ENCODE peak calls at places on chromosome 15, in five cellular contexts. One of them, this sample, is unnamed.

GRCh38 chr15:100764778-100765457 is 114.7 kb upstream of the ALDH1A3 start:
- DNase-seq in T follicular helper cell: no peak
- DNase-seq in iris pigment epithelial cell: peak
- DNase-seq in cardiac septum: peak
- DNase-seq in stimulated activated effector memory CD8-positive, alpha-beta T cell treated with anti-CD3 and anti-CD28 coated beads, Interleukin-12 subunit alpha, Interleukin-12 subunit beta, amount 100 ng/mL, for 72 hours: no peak
- DNase-seq in this sample: no peak

GRCh38 chr15:73244333-73244732 is 124.4 kb downstream of the HCN4 start:
- DNase-seq in T follicular helper cell: no peak
- DNase-seq in iris pigment epithelial cell: no peak
- DNase-seq in cardiac septum: no peak
- DNase-seq in stimulated activated effector memory CD8-positive, alpha-beta T cell treated with anti-CD3 and anti-CD28 coated beads, Interleukin-12 subunit alpha, Interleukin-12 subunit beta, amount 100 ng/mL, for 72 hours: no peak
- DNase-seq in this sample: no peak

GRCh38 chr15:90393040-90393439 is 5.0 kb downstream of the IQGAP1 start:
- DNase-seq in T follicular helper cell: no peak
- DNase-seq in iris pigment epithelial cell: no peak
- DNase-seq in cardiac septum: no peak
- DNase-seq in stimulated activated effector memory CD8-positive, alpha-beta T cell treated with anti-CD3 and anti-CD28 coated beads, Interleukin-12 subunit alpha, Interleukin-12 subunit beta, amount 100 ng/mL, for 72 hours: no peak
- DNase-seq in this sample: no peak

GRCh38 chr15:92155941-92156340 is 237.7 kb upstream of the ST8SIA2 start:
- DNase-seq in T follicular helper cell: no peak
- DNase-seq in iris pigment epithelial cell: no peak
- DNase-seq in cardiac septum: no peak
- DNase-seq in stimulated activated effector memory CD8-positive, alpha-beta T cell treated with anti-CD3 and anti-CD28 coated beads, Interleukin-12 subunit alpha, Interleukin-12 subunit beta, amount 100 ng/mL, for 72 hours: no peak
- DNase-seq in this sample: no peak

GRCh38 chr15:100207053-100207452 is 134.7 kb downstream of the ADAMTS17 start:
- DNase-seq in T follicular helper cell: no peak
- DNase-seq in iris pigment epithelial cell: no peak
- DNase-seq in cardiac septum: no peak
- DNase-seq in stimulated activated effector memory CD8-positive, alpha-beta T cell treated with anti-CD3 and anti-CD28 coated beads, Interleukin-12 subunit alpha, Interleukin-12 subunit beta, amount 100 ng/mL, for 72 hours: no peak
- DNase-seq in this sample: no peak

GRCh38 chr15:68654786-68655560 is 76.2 kb downstream of the CORO2B start:
- DNase-seq in T follicular helper cell: no peak
- DNase-seq in iris pigment epithelial cell: no peak
- DNase-seq in cardiac septum: no peak
- DNase-seq in stimulated activated effector memory CD8-positive, alpha-beta T cell treated with anti-CD3 and anti-CD28 coated beads, Interleukin-12 subunit alpha, Interleukin-12 subunit beta, amount 100 ng/mL, for 72 hours: no peak
- DNase-seq in this sample: no peak

GRCh38 chr15:85411992-85412538 is 31.7 kb downstream of the AKAP13 start:
- DNase-seq in T follicular helper cell: no peak
- DNase-seq in iris pigment epithelial cell: peak
- DNase-seq in cardiac septum: no peak
- DNase-seq in stimulated activated effector memory CD8-positive, alpha-beta T cell treated with anti-CD3 and anti-CD28 coated beads, Interleukin-12 subunit alpha, Interleukin-12 subunit beta, amount 100 ng/mL, for 72 hours: no peak
- DNase-seq in this sample: no peak

GRCh38 chr15:36469567-36469966 is 109.9 kb upstream of the CDIN1 start:
- DNase-seq in T follicular helper cell: no peak
- DNase-seq in iris pigment epithelial cell: peak
- DNase-seq in cardiac septum: no peak
- DNase-seq in stimulated activated effector memory CD8-positive, alpha-beta T cell treated with anti-CD3 and anti-CD28 coated beads, Interleukin-12 subunit alpha, Interleukin-12 subunit beta, amount 100 ng/mL, for 72 hours: no peak
- DNase-seq in this sample: no peak

GRCh38 chr15:74293021-74293810 is 57.1 kb downstream of the CCDC33 start:
- DNase-seq in T follicular helper cell: no peak
- DNase-seq in iris pigment epithelial cell: no peak
- DNase-seq in cardiac septum: no peak
- DNase-seq in stimulated activated effector memory CD8-positive, alpha-beta T cell treated with anti-CD3 and anti-CD28 coated beads, Interleukin-12 subunit alpha, Interleukin-12 subunit beta, amount 100 ng/mL, for 72 hours: no peak
- DNase-seq in this sample: no peak

This sample was measured in GM12892.